ENCODE peak calls at places on chromosomes 3 and 15, in eight cellular contexts. D is stimulated activated CD8-positive, alpha-beta memory T cell treated with anti-CD3 and anti-CD28 coated beads, Interleukin-15, amount 100 ng/mL, for 24 hours; I is activated T-cell treated with anti-CD3 and anti-CD28 coated beads for 4 hours; B is ACHN; Z is NCI-H2029 treated with DMSO at 0.1 percent for 48 hours; J is Calu3; G is T-helper 9 cell; W is NCI-H1092 treated with DMSO at 0.1 percent for 48 hours. H is an unnamed sample.

GRCh38 chr3:63967675-63968611 is 55.4 kb downstream of the PSMD6 start:
- DNase-seq in W (peak), B (peak), G (peak), D (no peak), I (no peak), J (peak), Z (peak), H (peak)

GRCh38 chr3:60048447-60048848 is 998.6 kb upstream of the CFAP20DC start:
- DNase-seq in I (no peak), J (no peak), B (no peak), Z (no peak), G (no peak), W (no peak), D (no peak), H (no peak)

GRCh38 chr15:87439090-87439489 is 817.4 kb downstream of the NTRK3 start:
- DNase-seq in J (no peak), I (no peak), D (no peak), G (no peak), Z (no peak), W (no peak), B (no peak), H (no peak)

GRCh38 chr3:36489679-36490420 is 109.5 kb downstream of the STAC start:
- DNase-seq in G (no peak), Z (no peak), I (no peak), D (no peak), J (no peak), B (no peak), W (no peak), H (no peak)

GRCh38 chr3:124699686-124700396 is 30.4 kb upstream of the UMPS start:
- DNase-seq in G (no peak), J (no peak), Z (no peak), D (no peak), I (no peak), W (no peak), B (no peak), H (peak)

GRCh38 chr15:90585863-90586262 is 56.1 kb downstream of the CRTC3 start:
- DNase-seq in D (no peak), W (no peak), G (no peak), J (no peak), B (no peak), Z (no peak), I (no peak), H (peak)

GRCh38 chr3:46271209-46271608 is 28.9 kb downstream of the CCR3 start:
- DNase-seq in D (no peak), G (no peak), I (no peak), W (no peak), Z (peak), J (no peak), B (no peak), H (no peak)

GRCh38 chr3:79140718-79141117 is 627.1 kb downstream of the ROBO1 start:
- DNase-seq in W (no peak), G (no peak), I (no peak), D (no peak), J (no peak), Z (no peak), B (no peak), H (no peak)

GRCh38 chr3:46905661-46906451 is 28.3 kb downstream of the PTH1R start:
- DNase-seq in Z (no peak), I (no peak), B (no peak), W (no peak), G (no peak), J (no peak), D (no peak), H (no peak)

GRCh38 chr3:184814214-184814613 is 2.2 kb downstream of the VPS8 start:
- DNase-seq in D (no peak), B (no peak), J (no peak), W (no peak), Z (no peak), G (no peak), I (no peak), H (no peak)

GRCh38 chr3:52188586-52189404 is 9.2 kb upstream of the ALAS1 start:
- DNase-seq in D (no peak), W (no peak), Z (no peak), B (no peak), G (no peak), J (no peak), I (no peak), H (no peak)

GRCh38 chr3:102733811-102734574 is 299.2 kb downstream of the ZPLD1 start:
- DNase-seq in W (no peak), G (no peak), B (no peak), Z (no peak), J (no peak), D (no peak), I (no peak), H (no peak)

GRCh38 chr15:98648654-98649537 is 557 bp downstream of the IGF1R start:
- DNase-seq in W (no peak), B (peak), Z (no peak), I (peak), G (peak), J (peak), D (peak), H (peak)

GRCh38 chr3:167057586-167057985 is 322.5 kb downstream of the ZBBX start:
- DNase-seq in D (no peak), G (no peak), W (no peak), I (no peak), J (no peak), B (no peak), Z (no peak), H (no peak)

GRCh38 chr3:185069583-185070030 is 83.3 kb downstream of the C3orf70 start:
- DNase-seq in D (no peak), W (no peak), I (no peak), B (no peak), Z (no peak), J (no peak), G (no peak), H (no peak)

GRCh38 chr15:88571153-88572029 is 24.9 kb upstream of the DET1 start:
- DNase-seq in B (no peak), G (no peak), D (no peak), Z (no peak), J (no peak), W (no peak), I (no peak), H (no peak)

H was measured in lung microvascular endothelial cell.